ENCODE peak calls at places on chromosomes 6 and 20, in seven cellular contexts. C is endothelial cell; J is pulmonary artery endothelial cell; W is CD8-positive, alpha-beta memory T cell; Y is MCF 10A; T is heart right ventricle; S is T-helper 2 cell. A is an unnamed sample.

GRCh38 chr6:40347571-40348011 is 239.6 kb downstream of the LRFN2 start:
- DNase-seq in C (no peak), J (no peak), W (no peak), Y (no peak), T (no peak), S (no peak), A (peak; percentile 59)

GRCh38 chr6:53486679-53487078 is 58.2 kb downstream of the GCLC start:
- DNase-seq in C (no peak), J (no peak), W (no peak), Y (no peak), T (no peak), S (no peak), A (no peak)

GRCh38 chr20:18314786-18315406 is 26.6 kb downstream of the ZNF133 start:
- DNase-seq in C (no peak), J (no peak), W (no peak), Y (peak; percentile 91), T (no peak), S (no peak), A (no peak)

GRCh38 chr6:2743280-2744205 is 7.2 kb downstream of the MYLK4 start:
- DNase-seq in C (no peak), J (no peak), W (no peak), Y (no peak), T (no peak), S (no peak), A (peak; percentile 60)

GRCh38 chr6:154350293-154350692 is 6.3 kb downstream of the IPCEF1 start:
- DNase-seq in C (no peak), J (no peak), W (no peak), Y (no peak), T (no peak), S (no peak), A (no peak)

GRCh38 chr6:49676671-49677281 is 36.6 kb downstream of the CRISP2 start:
- DNase-seq in C (no peak), J (no peak), W (no peak), Y (peak; percentile 57), T (no peak), S (no peak), A (peak; percentile 22)

GRCh38 chr6:165805604-165806003 is 142.6 kb upstream of the PDE10A start:
- DNase-seq in C (no peak), J (no peak), W (no peak), Y (no peak), T (no peak), S (no peak), A (no peak)

GRCh38 chr20:41151134-41151869 is 14.0 kb downstream of the PLCG1 start:
- DNase-seq in C (no peak), J (no peak), W (no peak), Y (no peak), T (no peak), S (no peak), A (no peak)

GRCh38 chr20:15033269-15033668 is 695.9 kb upstream of the FLRT3 start:
- DNase-seq in C (no peak), J (no peak), W (no peak), Y (no peak), T (no peak), S (no peak), A (no peak)

GRCh38 chr6:134938896-134939295 is 11.0 kb downstream of the ALDH8A1 start:
- DNase-seq in C (no peak), J (no peak), W (peak; percentile 6), Y (no peak), T (no peak), S (peak; percentile 57), A (no peak)

GRCh38 chr6:133115960-133116359 is 125.2 kb upstream of the EYA4 start:
- DNase-seq in C (no peak), J (no peak), W (no peak), Y (no peak), T (no peak), S (no peak), A (no peak)

GRCh38 chr6:135655055-135655454 is 157.5 kb upstream of the AHI1 start:
- DNase-seq in C (no peak), J (no peak), W (no peak), Y (no peak), T (no peak), S (no peak), A (no peak)

GRCh38 chr6:42210551-42210950 is 7.1 kb downstream of the MRPS10 start:
- DNase-seq in C (no peak), J (peak; percentile 59), W (no peak), Y (peak; percentile 43), T (no peak), S (no peak), A (no peak)

GRCh38 chr20:4090756-4091331 is 75.5 kb upstream of the RNF24 start:
- DNase-seq in C (no peak), J (no peak), W (no peak), Y (no peak), T (no peak), S (no peak), A (peak; percentile 72)

GRCh38 chr6:46160102-46160501 is 10.7 kb downstream of the ENPP5 start:
- DNase-seq in C (no peak), J (no peak), W (no peak), Y (no peak), T (no peak), S (no peak), A (no peak)

GRCh38 chr20:19864130-19864529 is 106.1 kb downstream of the RIN2 start:
- DNase-seq in C (no peak), J (no peak), W (no peak), Y (no peak), T (no peak), S (no peak), A (no peak)

A was measured in cardiac muscle cell.